ENCODE peak calls at places on chromosomes 13 and 19, in five cellular contexts. O, N, H, D and B are unnamed samples.

GRCh38 chr19:5025027-5025426 is 56.1 kb downstream of the KDM4B start:
- DNase-seq in O (no peak), N (no peak), H (no peak), D (no peak), B (no peak)

GRCh38 chr19:35106898-35107540 is 8.6 kb upstream of the FXYD3 start:
- DNase-seq in O (no peak), N (no peak), H (no peak), D (no peak), B (no peak)

GRCh38 chr13:20140487-20140886 is 20.4 kb downstream of the GJA3 start:
- DNase-seq in O (no peak), N (no peak), H (no peak), D (no peak), B (no peak)

GRCh38 chr13:25095862-25096453 is at the start of gene PABPC3:
- DNase-seq in O (no peak), N (no peak), H (no peak), D (no peak), B (no peak)

GRCh38 chr13:78608254-78608704 is 4.9 kb upstream of the POU4F1 start:
- DNase-seq in O (no peak), N (no peak), H (no peak), D (no peak), B (no peak)

GRCh38 chr19:9354651-9355050 is 8.2 kb upstream of the ZNF177 start:
- DNase-seq in O (no peak), N (no peak), H (no peak), D (no peak), B (no peak)

GRCh38 chr19:45599286-45599685 is 2.7 kb downstream of the GPR4 start:
- DNase-seq in O (no peak), N (no peak), H (no peak), D (no peak), B (no peak)

GRCh38 chr13:71685072-71685471 is 181.9 kb downstream of the DACH1 start:
- DNase-seq in O (no peak), N (no peak), H (no peak), D (no peak), B (no peak)

GRCh38 chr13:42812311-42812710 is 30.9 kb downstream of the FAM216B start:
- DNase-seq in O (no peak), N (peak; percentile 61), H (no peak), D (no peak), B (no peak)

GRCh38 chr13:113863511-113864302 is at the start of gene GAS6:
- DNase-seq in O (peak; percentile 53), N (peak; percentile 51), H (peak; percentile 75), D (peak; percentile 81), B (peak; percentile 76)

GRCh38 chr13:87684850-87685735 is 13.9 kb downstream of the SLITRK5 start:
- DNase-seq in O (no peak), N (peak; percentile 66), H (no peak), D (no peak), B (no peak)

GRCh38 chr13:103948477-103948876 is 882.3 kb upstream of the SLC10A2 start:
- DNase-seq in O (peak; percentile 92), N (peak; percentile 61), H (no peak), D (no peak), B (no peak)

GRCh38 chr13:42392706-42393572 is 121.0 kb downstream of the AKAP11 start:
- DNase-seq in O (no peak), N (peak; percentile 9), H (no peak), D (no peak), B (no peak)

GRCh38 chr19:12841094-12841493 is 2.8 kb downstream of the MAST1 start:
- DNase-seq in O (no peak), N (no peak), H (no peak), D (no peak), B (no peak)

GRCh38 chr19:45103200-45103624 is 10.2 kb downstream of the PPP1R37 start:
- DNase-seq in O (no peak), N (no peak), H (no peak), D (no peak), B (no peak)

GRCh38 chr13:112105244-112105681 is 38.3 kb downstream of the SOX1 start:
- DNase-seq in O (no peak), N (no peak), H (no peak), D (no peak), B (no peak)

GRCh38 chr19:55103190-55103589 is 14.2 kb downstream of the PPP1R12C start:
- DNase-seq in O (no peak), N (no peak), H (no peak), D (no peak), B (no peak)

GRCh38 chr13:24080134-24080533 is 80.4 kb upstream of the SPATA13 start:
- DNase-seq in O (no peak), N (no peak), H (no peak), D (no peak), B (no peak)

GRCh38 chr19:38449518-38449917 is 16.0 kb downstream of the RYR1 start:
- DNase-seq in O (no peak), N (no peak), H (no peak), D (no peak), B (no peak)

GRCh38 chr19:38453596-38453995 is 20.1 kb downstream of the RYR1 start:
- DNase-seq in O (no peak), N (no peak), H (no peak), D (no peak), B (no peak)

GRCh38 chr19:38452430-38453366 is 19.2 kb downstream of the RYR1 start:
- DNase-seq in O (no peak), N (no peak), H (no peak), D (no peak), B (peak; percentile 64)

GRCh38 chr19:38451629-38452028 is 18.1 kb downstream of the RYR1 start:
- DNase-seq in O (no peak), N (no peak), H (no peak), D (no peak), B (no peak)

DNA sequence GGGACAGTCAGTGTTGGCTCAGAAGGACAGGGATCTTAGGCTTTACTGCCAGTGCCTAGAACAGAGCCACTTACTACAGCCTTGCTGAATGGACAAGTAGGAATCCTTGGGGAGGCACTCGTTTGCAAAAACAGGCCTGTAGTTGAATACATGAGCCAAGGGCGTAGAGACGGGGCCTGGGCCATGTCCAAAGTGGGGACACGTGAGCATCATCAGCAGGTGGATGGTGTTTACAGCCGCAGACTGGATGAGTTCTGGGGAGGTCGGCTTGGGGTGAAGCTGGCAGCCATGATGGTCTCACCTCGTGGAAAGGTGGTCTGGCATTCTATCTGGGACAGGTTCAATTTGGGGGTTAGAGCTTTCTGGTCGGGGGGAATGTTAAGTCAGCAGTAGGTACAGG is 17.5 kb downstream of the RYR1 start:
- DNase-seq in O (no peak), N (no peak), H (no peak), D (no peak), B (peak; percentile 48)
- H3K4me1 ChIP-seq in O (no peaks in the 10 kb centered on the region), N (no peaks in the 10 kb centered on the region), H (no peaks in the 10 kb centered on the region), D (no peaks in the 10 kb centered on the region), B (peaks cover 4% of the 10 kb centered on the region)

DNA sequence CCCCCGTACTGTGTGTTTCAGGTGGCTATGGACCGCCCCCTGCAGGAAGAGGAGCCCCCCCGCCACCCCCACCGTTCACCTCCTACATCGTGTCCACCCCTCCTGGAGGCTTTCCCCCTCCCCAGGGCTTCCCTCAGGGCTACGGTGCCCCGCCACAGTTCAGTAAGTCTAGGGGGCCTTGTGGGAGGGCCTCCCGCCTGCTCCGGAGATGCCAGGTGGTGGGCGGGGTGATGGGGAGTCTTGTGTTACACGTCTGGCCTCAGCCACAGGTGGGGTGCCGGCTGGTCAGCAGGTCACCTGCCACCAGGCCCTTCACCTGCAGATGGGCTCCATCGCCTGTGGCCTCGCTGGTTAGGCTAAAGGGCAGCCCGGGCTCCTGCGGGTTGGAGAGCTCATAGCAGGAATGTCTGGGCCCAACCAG is 8.0 kb upstream of the RPS15 start:
- DNase-seq in O (no peak), N (no peak), H (no peak), D (no peak), B (no peak)
- TF ChIP-seq CTCF in O (no peak), N (no peak), H (no peak), D (no peak), B (no peak)

DNA sequence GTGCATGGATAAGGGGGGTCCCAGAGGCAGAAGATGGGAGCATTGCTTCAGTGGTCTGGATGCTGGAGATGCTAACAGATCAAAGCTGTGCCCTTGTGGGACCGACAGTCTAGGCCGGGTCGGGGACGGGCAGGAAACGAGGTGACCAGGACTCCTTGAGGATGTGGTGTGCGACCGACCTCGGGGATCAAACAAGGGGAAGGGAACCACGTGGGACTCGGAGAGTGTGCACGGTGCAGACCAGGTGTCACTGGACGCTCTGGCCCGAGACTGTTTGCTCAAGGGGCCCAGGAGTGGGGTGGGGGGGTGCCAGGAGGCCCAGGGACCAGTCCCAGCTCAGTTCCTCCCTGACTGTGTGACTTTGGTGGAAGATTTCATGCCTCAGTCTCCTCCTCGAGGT is 6.0 kb downstream of the NFIC start:
- DNase-seq in O (no peak), N (no peak), H (peak; percentile 39), D (no peak), B (no peak)
- H3K4me1 ChIP-seq in O (peaks cover 41% of the 10 kb centered on the region), N (peaks cover 26% of the 10 kb centered on the region), H (peaks cover 29% of the 10 kb centered on the region), D (peaks cover 81% of the 10 kb centered on the region), B (peaks cover 62% of the 10 kb centered on the region)

GRCh38 chr19:17605761-17606745 is 50.6 kb downstream of the COLGALT1 start:
- DNase-seq in O (peak; percentile 77), N (peak; percentile 55), H (peak; percentile 86), D (peak; percentile 84), B (peak; percentile 21)
- TF ChIP-seq CTCF in O (peak; percentile 70), N (peak; percentile 8), H (peak; percentile 98), D (no peak), B (peak; percentile 60)

GRCh38 chr13:46605089-46605488 is 52.1 kb downstream of the LRCH1 start:
- DNase-seq in O (peak; percentile 61), N (peak; percentile 21), H (no peak), D (no peak), B (no peak)

GRCh38 chr13:46607768-46608553 is 55.0 kb downstream of the LRCH1 start:
- DNase-seq in O (no peak), N (no peak), H (no peak), D (no peak), B (no peak)

GRCh38 chr13:46606915-46607413 is 54.0 kb downstream of the LRCH1 start:
- DNase-seq in O (no peak), N (no peak), H (no peak), D (no peak), B (no peak)

GRCh38 chr13:46604226-46604968 is 51.4 kb downstream of the LRCH1 start:
- DNase-seq in O (no peak), N (no peak), H (no peak), D (no peak), B (no peak)

GRCh38 chr13:46605824-46606554 is 53.0 kb downstream of the LRCH1 start:
- DNase-seq in O (no peak), N (no peak), H (no peak), D (no peak), B (no peak)
- H3K4me1 ChIP-seq in O (peaks cover 10% of the 10 kb centered on the region), N (peaks cover 2% of the 10 kb centered on the region), H (peaks cover 9% of the 10 kb centered on the region), D (peaks cover 60% of the 10 kb centered on the region), B (peaks cover 58% of the 10 kb centered on the region)

GRCh38 chr13:89951341-89951740 is 1396.1 kb upstream of the MIR17HG start:
- DNase-seq in O (no peak), N (no peak), H (no peak), D (no peak), B (no peak)
- TF ChIP-seq CTCF in O (no peak), N (no peak), H (no peak), D (no peak), B (no peak)